ENCODE peak calls at places on chromosome 1, in five cellular contexts. K is psoas muscle; T is naive thymus-derived CD8-positive, alpha-beta T cell; F is right cardiac atrium; P is stimulated activated naive CD8-positive, alpha-beta T cell treated with anti-CD3 and anti-CD28 coated beads, Interleukin-15, Interleukin-2, amounts not matched to agents 100 U/mL and 50 U/mL, for 24 hours. O is an unnamed sample.

GRCh38 chr1:180967558-180967957 is 54.9 kb downstream of the KIAA1614 start:
- ATAC-seq in K (no peak), T (no peak), F (no peak), P (no peak), O (no peak)

GRCh38 chr1:229035748-229036082 is 235.2 kb upstream of the RAB4A start:
- ATAC-seq in K (no peak), T (no peak), F (no peak), P (no peak), O (no peak)

GRCh38 chr1:51330331-51331201 is at the start of gene TTC39A:
- ATAC-seq in K (peak; percentile 6), T (peak; percentile 35), F (no peak), P (no peak), O (no peak)

GRCh38 chr1:160052943-160053342 is 17.0 kb downstream of the KCNJ10 start:
- ATAC-seq in K (no peak), T (no peak), F (no peak), P (no peak), O (no peak)

GRCh38 chr1:27435566-27436203 is 43.3 kb downstream of the GPR3 start:
- ATAC-seq in K (no peak), T (peak; percentile 29), F (peak; percentile 30), P (peak; percentile 31), O (peak; percentile 64)

GRCh38 chr1:182563095-182563494 is 26.0 kb downstream of the RNASEL start:
- ATAC-seq in K (no peak), T (no peak), F (no peak), P (no peak), O (no peak)

GRCh38 chr1:233440952-233441401 is 113.5 kb downstream of the MAP3K21 start:
- ATAC-seq in K (no peak), T (no peak), F (peak; percentile 54), P (peak; percentile 28), O (no peak)

GRCh38 chr1:31939484-31940329 is 1.5 kb upstream of the PTP4A2 start:
- ATAC-seq in K (peak; percentile 22), T (peak; percentile 46), F (no peak), P (peak; percentile 66), O (no peak)

GRCh38 chr1:101191049-101191448 is 45.8 kb upstream of the S1PR1 start:
- ATAC-seq in K (no peak), T (no peak), F (no peak), P (no peak), O (no peak)

GRCh38 chr1:56506314-56506743 is 73.0 kb downstream of the PLPP3 start:
- ATAC-seq in K (no peak), T (no peak), F (peak; percentile 47), P (no peak), O (peak; percentile 56)

GRCh38 chr1:67468066-67468718 is 38.0 kb upstream of the SERBP1 start:
- ATAC-seq in K (peak; percentile 87), T (no peak), F (no peak), P (no peak), O (no peak)

GRCh38 chr1:3306583-3307285 is 147.7 kb upstream of the ARHGEF16 start:
- ATAC-seq in K (no peak), T (no peak), F (no peak), P (peak; percentile 20), O (no peak)

GRCh38 chr1:213297021-213297420 is 246.0 kb downstream of the RPS6KC1 start:
- ATAC-seq in K (no peak), T (no peak), F (no peak), P (no peak), O (no peak)

O was measured in gastroesophageal sphincter.